ENCODE peak calls at places on chromosomes 4 and X, in eight cellular contexts. One of them, this sample, is unnamed.

GRCh38 chrX:48573690-48574269 is 504 bp upstream of the RBM3 start:
- DNase-seq in uterus: peak
- DNase-seq in mesendoderm: no peak
- DNase-seq in WERI-Rb-1: no peak
- DNase-seq in NCI-H345: peak
- DNase-seq in HEK293T: peak
- DNase-seq in SK-N-SH: peak
- DNase-seq in GM04504: no peak
- DNase-seq in this sample: no peak

GRCh38 chr4:149706942-149707341 is 108.7 kb downstream of the IQCM start:
- DNase-seq in uterus: no peak
- DNase-seq in mesendoderm: peak
- DNase-seq in WERI-Rb-1: no peak
- DNase-seq in NCI-H345: no peak
- DNase-seq in HEK293T: no peak
- DNase-seq in SK-N-SH: no peak
- DNase-seq in GM04504: peak
- DNase-seq in this sample: peak

GRCh38 chrX:13658602-13659001 is 5.7 kb downstream of the TCEANC start:
- DNase-seq in uterus: no peak
- DNase-seq in mesendoderm: peak
- DNase-seq in WERI-Rb-1: no peak
- DNase-seq in NCI-H345: peak
- DNase-seq in HEK293T: peak
- DNase-seq in SK-N-SH: peak
- DNase-seq in GM04504: no peak
- DNase-seq in this sample: peak

GRCh38 chrX:25544641-25545040 is 528.9 kb upstream of the ARX start:
- DNase-seq in uterus: no peak
- DNase-seq in mesendoderm: no peak
- DNase-seq in WERI-Rb-1: no peak
- DNase-seq in NCI-H345: no peak
- DNase-seq in HEK293T: no peak
- DNase-seq in SK-N-SH: no peak
- DNase-seq in GM04504: no peak
- DNase-seq in this sample: no peak

GRCh38 chr4:146132445-146132844 is 43.1 kb upstream of the LSM6 start:
- DNase-seq in uterus: no peak
- DNase-seq in mesendoderm: no peak
- DNase-seq in WERI-Rb-1: no peak
- DNase-seq in NCI-H345: no peak
- DNase-seq in HEK293T: no peak
- DNase-seq in SK-N-SH: no peak
- DNase-seq in GM04504: no peak
- DNase-seq in this sample: no peak

GRCh38 chr4:74217365-74217764 is 59.4 kb downstream of the MTHFD2L start:
- DNase-seq in uterus: no peak
- DNase-seq in mesendoderm: no peak
- DNase-seq in WERI-Rb-1: no peak
- DNase-seq in NCI-H345: no peak
- DNase-seq in HEK293T: no peak
- DNase-seq in SK-N-SH: no peak
- DNase-seq in GM04504: no peak
- DNase-seq in this sample: no peak

GRCh38 chrX:13821740-13822139 is 4.8 kb upstream of the GPM6B start:
- DNase-seq in uterus: no peak
- DNase-seq in mesendoderm: no peak
- DNase-seq in WERI-Rb-1: no peak
- DNase-seq in NCI-H345: no peak
- DNase-seq in HEK293T: no peak
- DNase-seq in SK-N-SH: no peak
- DNase-seq in GM04504: no peak
- DNase-seq in this sample: no peak

GRCh38 chr4:5893013-5893580 is at the start of gene CRMP1:
- DNase-seq in uterus: no peak
- DNase-seq in mesendoderm: peak
- DNase-seq in WERI-Rb-1: peak
- DNase-seq in NCI-H345: peak
- DNase-seq in HEK293T: peak
- DNase-seq in SK-N-SH: peak
- DNase-seq in GM04504: no peak
- DNase-seq in this sample: peak

GRCh38 chrX:138485767-138486166 is 225.8 kb downstream of the FGF13 start:
- DNase-seq in uterus: no peak
- DNase-seq in mesendoderm: peak
- DNase-seq in WERI-Rb-1: no peak
- DNase-seq in NCI-H345: no peak
- DNase-seq in HEK293T: no peak
- DNase-seq in SK-N-SH: no peak
- DNase-seq in GM04504: no peak
- DNase-seq in this sample: no peak

GRCh38 chr4:48634688-48635308 is 144.7 kb downstream of the ZAR1 start:
- DNase-seq in uterus: no peak
- DNase-seq in mesendoderm: no peak
- DNase-seq in WERI-Rb-1: no peak
- DNase-seq in NCI-H345: no peak
- DNase-seq in HEK293T: no peak
- DNase-seq in SK-N-SH: no peak
- DNase-seq in GM04504: no peak
- DNase-seq in this sample: no peak

GRCh38 chr4:33883111-33883510 is 2361.2 kb downstream of the ARAP2 start:
- DNase-seq in uterus: no peak
- DNase-seq in mesendoderm: no peak
- DNase-seq in WERI-Rb-1: no peak
- DNase-seq in NCI-H345: no peak
- DNase-seq in HEK293T: no peak
- DNase-seq in SK-N-SH: no peak
- DNase-seq in GM04504: no peak
- DNase-seq in this sample: no peak

GRCh38 chr4:53695540-53696463 is 104.5 kb upstream of the LNX1 start:
- DNase-seq in uterus: no peak
- DNase-seq in mesendoderm: no peak
- DNase-seq in WERI-Rb-1: no peak
- DNase-seq in NCI-H345: no peak
- DNase-seq in HEK293T: no peak
- DNase-seq in SK-N-SH: no peak
- DNase-seq in GM04504: no peak
- DNase-seq in this sample: no peak

GRCh38 chrX:57453901-57454300 is 137.9 kb upstream of the ZXDB start:
- DNase-seq in uterus: no peak
- DNase-seq in mesendoderm: peak
- DNase-seq in WERI-Rb-1: peak
- DNase-seq in NCI-H345: no peak
- DNase-seq in HEK293T: peak
- DNase-seq in SK-N-SH: peak
- DNase-seq in GM04504: peak
- DNase-seq in this sample: peak

GRCh38 chrX:24498181-24498580 is 33.1 kb downstream of the PDK3 start:
- DNase-seq in uterus: peak
- DNase-seq in mesendoderm: peak
- DNase-seq in WERI-Rb-1: peak
- DNase-seq in NCI-H345: no peak
- DNase-seq in HEK293T: peak
- DNase-seq in SK-N-SH: no peak
- DNase-seq in GM04504: no peak
- DNase-seq in this sample: peak

GRCh38 chr4:4271912-4272311 is 18.0 kb downstream of the LYAR start:
- DNase-seq in uterus: no peak
- DNase-seq in mesendoderm: peak
- DNase-seq in WERI-Rb-1: peak
- DNase-seq in NCI-H345: no peak
- DNase-seq in HEK293T: no peak
- DNase-seq in SK-N-SH: peak
- DNase-seq in GM04504: no peak
- DNase-seq in this sample: no peak

GRCh38 chr4:54683616-54684346 is 26.0 kb downstream of the KIT start:
- DNase-seq in uterus: no peak
- DNase-seq in mesendoderm: peak
- DNase-seq in WERI-Rb-1: peak
- DNase-seq in NCI-H345: no peak
- DNase-seq in HEK293T: no peak
- DNase-seq in SK-N-SH: no peak
- DNase-seq in GM04504: no peak
- DNase-seq in this sample: peak

GRCh38 chrX:73447311-73447794 is 500 bp downstream of the CDX4 start:
- DNase-seq in uterus: no peak
- DNase-seq in mesendoderm: peak
- DNase-seq in WERI-Rb-1: no peak
- DNase-seq in NCI-H345: no peak
- DNase-seq in HEK293T: no peak
- DNase-seq in SK-N-SH: no peak
- DNase-seq in GM04504: no peak
- DNase-seq in this sample: no peak

GRCh38 chr4:23878235-23878861 is 11.5 kb downstream of the PPARGC1A start:
- DNase-seq in uterus: no peak
- DNase-seq in mesendoderm: peak
- DNase-seq in WERI-Rb-1: no peak
- DNase-seq in NCI-H345: no peak
- DNase-seq in HEK293T: no peak
- DNase-seq in SK-N-SH: no peak
- DNase-seq in GM04504: no peak
- DNase-seq in this sample: no peak

GRCh38 chrX:16160729-16161128 is 6.6 kb upstream of the MAGEB17 start:
- DNase-seq in uterus: no peak
- DNase-seq in mesendoderm: peak
- DNase-seq in WERI-Rb-1: no peak
- DNase-seq in NCI-H345: peak
- DNase-seq in HEK293T: no peak
- DNase-seq in SK-N-SH: no peak
- DNase-seq in GM04504: peak
- DNase-seq in this sample: peak

GRCh38 chrX:118116308-118117068 is at the start of gene KLHL13:
- DNase-seq in uterus: peak
- DNase-seq in mesendoderm: peak
- DNase-seq in WERI-Rb-1: no peak
- DNase-seq in NCI-H345: peak
- DNase-seq in HEK293T: peak
- DNase-seq in SK-N-SH: peak
- DNase-seq in GM04504: no peak
- DNase-seq in this sample: peak